ENCODE peak calls at places on chromosomes 5 and 9, in seven cellular contexts. M is SK-N-SH, J is HCT116, R is K562, Q is H1, G is HepG2, W is GM12878. T is an unnamed sample.

GRCh38 chr9:96150324-96151023 is 151.5 kb downstream of the HSD17B3 start:
- DNase-seq in Q (no peak), J (no peak), G (no peak), M (no peak), R (no peak), W (peak), T (no peak)

GRCh38 chr9:83583151-83584014 is 39.6 kb upstream of the IDNK start:
- DNase-seq in R (peak), G (peak), Q (peak), W (no peak), M (peak), J (peak), T (peak)

GRCh38 chr5:2006193-2006970 is 123.7 kb upstream of the IRX4 start:
- DNase-seq in R (no peak), Q (no peak), M (no peak), W (no peak), J (no peak), G (no peak), T (no peak)

GRCh38 chr9:76516871-76517270 is 57.9 kb downstream of the GCNT1 start:
- DNase-seq in G (no peak), M (no peak), W (no peak), J (no peak), Q (no peak), R (no peak), T (no peak)

GRCh38 chr5:80713640-80714039 is 58.9 kb upstream of the DHFR start:
- DNase-seq in R (no peak), W (no peak), Q (no peak), J (no peak), M (no peak), G (no peak), T (no peak)

GRCh38 chr9:125649315-125649714 is 57.7 kb downstream of the MAPKAP1 start:
- DNase-seq in Q (no peak), J (peak), W (no peak), G (no peak), R (no peak), M (no peak), T (no peak)

GRCh38 chr9:117679425-117679824 is 24.8 kb upstream of the TLR4 start:
- DNase-seq in W (no peak), M (no peak), Q (no peak), G (no peak), R (no peak), J (no peak), T (no peak)

GRCh38 chr9:129596541-129597328 is 24.2 kb downstream of the C9orf50 start:
- DNase-seq in M (peak), J (peak), G (peak), Q (peak), R (no peak), W (no peak), T (peak)

GRCh38 chr9:131566158-131566557 is 20.8 kb downstream of the PRRT1B start:
- DNase-seq in Q (no peak), M (no peak), G (no peak), J (no peak), R (no peak), W (no peak), T (no peak)

GRCh38 chr5:139709587-139710369 is 61.6 kb downstream of the CXXC5 start:
- DNase-seq in R (peak), Q (peak), M (peak), J (no peak), G (no peak), W (no peak), T (no peak)

GRCh38 chr9:131334568-131335105 is 45.1 kb downstream of the PLPP7 start:
- DNase-seq in G (no peak), Q (no peak), R (no peak), M (no peak), W (no peak), J (no peak), T (no peak)

GRCh38 chr5:96415897-96416296 is 17.2 kb downstream of the PCSK1 start:
- DNase-seq in J (no peak), Q (no peak), W (no peak), G (no peak), R (no peak), M (no peak), T (no peak)

GRCh38 chr5:83464261-83464660 is 7.3 kb upstream of the VCAN start:
- DNase-seq in W (no peak), G (no peak), M (no peak), J (no peak), R (no peak), Q (no peak), T (no peak)

GRCh38 chr5:103450333-103451061 is 112.1 kb downstream of the NUDT12 start:
- DNase-seq in G (no peak), W (no peak), R (no peak), Q (no peak), M (no peak), J (no peak), T (no peak)

GRCh38 chr5:155489949-155490348 is 476.4 kb downstream of the KIF4B start:
- DNase-seq in J (no peak), W (no peak), M (no peak), Q (no peak), R (no peak), G (no peak), T (no peak)

GRCh38 chr5:132011561-132012384 is at the start of gene ACSL6:
- DNase-seq in R (peak), M (peak), J (no peak), W (no peak), G (no peak), Q (peak), T (no peak)

GRCh38 chr9:32344551-32345182 is 39.8 kb upstream of the ACO1 start:
- DNase-seq in R (no peak), W (no peak), J (no peak), Q (peak), G (no peak), M (no peak), T (no peak)

GRCh38 chr9:18785604-18786003 is 247.4 kb downstream of the SAXO1 start:
- DNase-seq in J (no peak), Q (no peak), W (no peak), M (no peak), R (no peak), G (no peak), T (no peak)

GRCh38 chr5:143916441-143916840 is 104.5 kb downstream of the HMHB1 start:
- DNase-seq in Q (no peak), R (no peak), W (no peak), J (no peak), G (no peak), M (no peak), T (no peak)

GRCh38 chr9:34929506-34930102 is 28.5 kb upstream of the PHF24 start:
- DNase-seq in Q (peak), W (no peak), R (peak), J (peak), G (peak), M (peak), T (peak)

GRCh38 chr5:181203842-181204560 is 995 bp downstream of the TRIM7 start:
- DNase-seq in J (no peak), W (no peak), G (no peak), R (peak), Q (no peak), M (peak), T (no peak)

GRCh38 chr5:145025775-145026174 is 809.4 kb downstream of the PRELID2 start:
- DNase-seq in R (no peak), G (no peak), M (no peak), Q (no peak), W (no peak), J (no peak), T (no peak)

GRCh38 chr5:119270955-119271757 is 84.7 kb upstream of the TNFAIP8 start:
- DNase-seq in Q (no peak), G (no peak), W (no peak), R (no peak), M (no peak), J (no peak), T (no peak)

DNA sequence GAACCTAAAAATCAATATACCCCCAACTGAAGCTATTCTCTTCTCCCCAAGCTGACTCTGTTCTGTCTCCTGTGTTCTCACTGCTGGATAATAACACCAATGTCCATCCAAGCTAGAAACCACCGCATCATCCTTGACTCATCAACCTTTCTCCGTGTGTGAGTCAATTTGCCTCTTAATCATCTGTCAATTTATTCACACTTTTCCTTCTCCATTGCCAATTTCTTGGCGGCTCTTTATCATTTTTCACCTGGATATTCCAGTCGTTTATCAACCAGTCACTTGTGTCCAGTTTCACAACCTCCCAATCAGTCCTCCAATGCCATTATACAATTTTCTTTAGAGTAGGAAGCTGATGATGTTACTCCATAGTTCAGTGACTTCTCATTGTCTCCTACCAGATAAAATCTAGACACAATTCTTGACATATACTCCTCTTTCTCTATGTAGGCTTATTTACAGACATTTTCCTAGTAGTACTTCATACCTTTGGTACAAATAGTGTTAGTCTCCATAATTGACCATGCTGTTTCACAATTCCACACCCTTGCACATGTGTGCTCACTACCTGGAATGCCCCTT is 45.5 kb upstream of the LIFR start:
- DNase-seq in R (no peak), J (peak), M (no peak), G (no peak), Q (no peak), W (no peak), T (no peak)
- TF ChIP-seq JUND in R (peak), J (peak), M (peak), G (no peak), Q (no peak), W (no peak), T (no peak)

GRCh38 chr5:73426034-73426433 is 22.5 kb downstream of the FOXD1 start:
- DNase-seq in G (no peak), W (no peak), Q (no peak), J (no peak), M (no peak), R (no peak), T (no peak)
- TF ChIP-seq JUND in G (no peak), W (no peak), Q (no peak), J (no peak), M (no peak), R (no peak), T (no peak)

GRCh38 chr5:126516852-126517251 is 78.2 kb downstream of the ALDH7A1 start:
- DNase-seq in R (no peak), W (no peak), M (no peak), Q (no peak), J (no peak), G (no peak), T (no peak)
- TF ChIP-seq JUND in R (no peak), W (no peak), M (no peak), Q (no peak), J (no peak), G (no peak), T (peak)

GRCh38 chr9:94860678-94861588 is 134.4 kb downstream of the AOPEP start:
- DNase-seq in J (no peak), R (no peak), M (no peak), W (peak), Q (peak), G (no peak), T (no peak)
- TF ChIP-seq JUND in J (no peak), R (no peak), M (no peak), W (no peak), Q (no peak), G (no peak), T (no peak)

T was measured in T47D.